ENCODE peak calls at places on chromosomes 6 and 20, in six cellular contexts. One of them, this sample, is unnamed.

GRCh38 chr6:143677577-143677890 is 231 bp upstream of the PHACTR2 start:
- DNase-seq in activated T-helper 1 cell treated with anti-CD3 and anti-CD28 coated beads, Interleukin-2, amount 50 U/mL, for 16 hours: no peak
- DNase-seq in prostate gland: no peak
- DNase-seq in lower leg skin: no peak
- DNase-seq in SIG-M5: no peak
- DNase-seq in HCEC 1CT: no peak
- DNase-seq in this sample: no peak

GRCh38 chr20:3728354-3728753 is 4.1 kb upstream of the HSPA12B start:
- DNase-seq in activated T-helper 1 cell treated with anti-CD3 and anti-CD28 coated beads, Interleukin-2, amount 50 U/mL, for 16 hours: no peak
- DNase-seq in prostate gland: no peak
- DNase-seq in lower leg skin: no peak
- DNase-seq in SIG-M5: no peak
- DNase-seq in HCEC 1CT: no peak
- DNase-seq in this sample: no peak

GRCh38 chr6:8633762-8634161 is 198.4 kb upstream of the SLC35B3 start:
- DNase-seq in activated T-helper 1 cell treated with anti-CD3 and anti-CD28 coated beads, Interleukin-2, amount 50 U/mL, for 16 hours: no peak
- DNase-seq in prostate gland: no peak
- DNase-seq in lower leg skin: no peak
- DNase-seq in SIG-M5: no peak
- DNase-seq in HCEC 1CT: no peak
- DNase-seq in this sample: no peak

GRCh38 chr6:93799226-93799625 is 379.9 kb upstream of the EPHA7 start:
- DNase-seq in activated T-helper 1 cell treated with anti-CD3 and anti-CD28 coated beads, Interleukin-2, amount 50 U/mL, for 16 hours: no peak
- DNase-seq in prostate gland: no peak
- DNase-seq in lower leg skin: no peak
- DNase-seq in SIG-M5: no peak
- DNase-seq in HCEC 1CT: peak; percentile 38
- DNase-seq in this sample: no peak

GRCh38 chr6:146914563-146915483 is 289.4 kb upstream of the STXBP5 start:
- DNase-seq in activated T-helper 1 cell treated with anti-CD3 and anti-CD28 coated beads, Interleukin-2, amount 50 U/mL, for 16 hours: no peak
- DNase-seq in prostate gland: no peak
- DNase-seq in lower leg skin: peak; percentile 42
- DNase-seq in SIG-M5: no peak
- DNase-seq in HCEC 1CT: peak; percentile 95
- DNase-seq in this sample: no peak

GRCh38 chr6:111686249-111686997 is 80.7 kb upstream of the TRAF3IP2 start:
- DNase-seq in activated T-helper 1 cell treated with anti-CD3 and anti-CD28 coated beads, Interleukin-2, amount 50 U/mL, for 16 hours: no peak
- DNase-seq in prostate gland: no peak
- DNase-seq in lower leg skin: no peak
- DNase-seq in SIG-M5: no peak
- DNase-seq in HCEC 1CT: no peak
- DNase-seq in this sample: no peak

GRCh38 chr6:11391934-11392777 is 145.4 kb upstream of the TMEM170B start:
- DNase-seq in activated T-helper 1 cell treated with anti-CD3 and anti-CD28 coated beads, Interleukin-2, amount 50 U/mL, for 16 hours: no peak
- DNase-seq in prostate gland: no peak
- DNase-seq in lower leg skin: no peak
- DNase-seq in SIG-M5: no peak
- DNase-seq in HCEC 1CT: no peak
- DNase-seq in this sample: no peak

GRCh38 chr6:99349620-99350141 is at the start of gene FAXC:
- DNase-seq in activated T-helper 1 cell treated with anti-CD3 and anti-CD28 coated beads, Interleukin-2, amount 50 U/mL, for 16 hours: no peak
- DNase-seq in prostate gland: peak; percentile 66
- DNase-seq in lower leg skin: no peak
- DNase-seq in SIG-M5: no peak
- DNase-seq in HCEC 1CT: no peak
- DNase-seq in this sample: peak; percentile 36

GRCh38 chr6:137958809-137959565 is 91.9 kb downstream of the TNFAIP3 start:
- DNase-seq in activated T-helper 1 cell treated with anti-CD3 and anti-CD28 coated beads, Interleukin-2, amount 50 U/mL, for 16 hours: no peak
- DNase-seq in prostate gland: peak; percentile 14
- DNase-seq in lower leg skin: no peak
- DNase-seq in SIG-M5: peak; percentile 83
- DNase-seq in HCEC 1CT: no peak
- DNase-seq in this sample: peak; percentile 28

GRCh38 chr6:2103644-2104523 is 141.5 kb downstream of the GMDS start:
- DNase-seq in activated T-helper 1 cell treated with anti-CD3 and anti-CD28 coated beads, Interleukin-2, amount 50 U/mL, for 16 hours: no peak
- DNase-seq in prostate gland: no peak
- DNase-seq in lower leg skin: no peak
- DNase-seq in SIG-M5: no peak
- DNase-seq in HCEC 1CT: peak; percentile 55
- DNase-seq in this sample: peak; percentile 54

GRCh38 chr6:90401933-90402830 is 105.5 kb upstream of the BACH2 start:
- DNase-seq in activated T-helper 1 cell treated with anti-CD3 and anti-CD28 coated beads, Interleukin-2, amount 50 U/mL, for 16 hours: no peak
- DNase-seq in prostate gland: no peak
- DNase-seq in lower leg skin: no peak
- DNase-seq in SIG-M5: no peak
- DNase-seq in HCEC 1CT: no peak
- DNase-seq in this sample: no peak

GRCh38 chr6:19918436-19918835 is 81.3 kb downstream of the ID4 start:
- DNase-seq in activated T-helper 1 cell treated with anti-CD3 and anti-CD28 coated beads, Interleukin-2, amount 50 U/mL, for 16 hours: no peak
- DNase-seq in prostate gland: no peak
- DNase-seq in lower leg skin: no peak
- DNase-seq in SIG-M5: no peak
- DNase-seq in HCEC 1CT: no peak
- DNase-seq in this sample: no peak

GRCh38 chr20:37574199-37574890 is 46.7 kb upstream of the BLCAP start:
- DNase-seq in activated T-helper 1 cell treated with anti-CD3 and anti-CD28 coated beads, Interleukin-2, amount 50 U/mL, for 16 hours: no peak
- DNase-seq in prostate gland: no peak
- DNase-seq in lower leg skin: no peak
- DNase-seq in SIG-M5: no peak
- DNase-seq in HCEC 1CT: peak; percentile 27
- DNase-seq in this sample: no peak

GRCh38 chr6:13013681-13014550 is 297.3 kb downstream of the PHACTR1 start:
- DNase-seq in activated T-helper 1 cell treated with anti-CD3 and anti-CD28 coated beads, Interleukin-2, amount 50 U/mL, for 16 hours: no peak
- DNase-seq in prostate gland: no peak
- DNase-seq in lower leg skin: no peak
- DNase-seq in SIG-M5: no peak
- DNase-seq in HCEC 1CT: no peak
- DNase-seq in this sample: no peak

GRCh38 chr6:11328613-11329247 is 96.3 kb upstream of the NEDD9 start:
- DNase-seq in activated T-helper 1 cell treated with anti-CD3 and anti-CD28 coated beads, Interleukin-2, amount 50 U/mL, for 16 hours: no peak
- DNase-seq in prostate gland: no peak
- DNase-seq in lower leg skin: no peak
- DNase-seq in SIG-M5: no peak
- DNase-seq in HCEC 1CT: peak; percentile 81
- DNase-seq in this sample: no peak

GRCh38 chr6:30645989-30646388 is 944 bp upstream of the C6orf136 start:
- DNase-seq in activated T-helper 1 cell treated with anti-CD3 and anti-CD28 coated beads, Interleukin-2, amount 50 U/mL, for 16 hours: no peak
- DNase-seq in prostate gland: no peak
- DNase-seq in lower leg skin: no peak
- DNase-seq in SIG-M5: no peak
- DNase-seq in HCEC 1CT: no peak
- DNase-seq in this sample: no peak

GRCh38 chr20:57996936-57997629 is 231.4 kb downstream of the ANKRD60 start:
- DNase-seq in activated T-helper 1 cell treated with anti-CD3 and anti-CD28 coated beads, Interleukin-2, amount 50 U/mL, for 16 hours: no peak
- DNase-seq in prostate gland: peak; percentile 70
- DNase-seq in lower leg skin: no peak
- DNase-seq in SIG-M5: no peak
- DNase-seq in HCEC 1CT: no peak
- DNase-seq in this sample: peak; percentile 92

GRCh38 chr6:52697903-52698302 is 27.0 kb downstream of the TMEM14A start:
- DNase-seq in activated T-helper 1 cell treated with anti-CD3 and anti-CD28 coated beads, Interleukin-2, amount 50 U/mL, for 16 hours: no peak
- DNase-seq in prostate gland: no peak
- DNase-seq in lower leg skin: no peak
- DNase-seq in SIG-M5: no peak
- DNase-seq in HCEC 1CT: peak; percentile 37
- DNase-seq in this sample: peak; percentile 31